ENCODE peak calls at places on chromosomes 16 and 17, in five cellular contexts. S is activated B cell treated with CpG ODN at 0.5 μM for 24 hours, F is heart right ventricle, H is D721Med, M is right atrium auricular region. I is an unnamed sample.

GRCh38 chr16:17520567-17520966 is 49.8 kb upstream of the XYLT1 start:
- DNase-seq in H (no peak), S (no peak), M (no peak), F (no peak), I (no peak)

GRCh38 chr17:14301761-14302401 is 1.0 kb downstream of the HS3ST3B1 start:
- DNase-seq in S (peak; percentile 60), H (no peak), M (no peak), F (no peak), I (no peak)

GRCh38 chr17:47629826-47630225 is 19.9 kb upstream of the KPNB1 start:
- DNase-seq in H (no peak), M (no peak), F (no peak), S (no peak), I (no peak)

GRCh38 chr16:769201-769769 is 8.8 kb downstream of the MSLN start:
- DNase-seq in H (no peak), F (no peak), S (no peak), M (no peak), I (no peak)

GRCh38 chr16:68021490-68021889 is 1.5 kb downstream of the DDX28 start:
- DNase-seq in S (no peak), H (no peak), F (no peak), M (no peak), I (no peak)

GRCh38 chr16:57528499-57529323 is 7.7 kb downstream of the CCDC102A start:
- DNase-seq in M (no peak), S (no peak), H (no peak), F (no peak), I (no peak)

GRCh38 chr17:8285270-8286181 is 2.9 kb upstream of the RANGRF start:
- DNase-seq in M (no peak), F (no peak), H (no peak), S (no peak), I (no peak)

GRCh38 chr16:73610160-73610559 is 562.2 kb upstream of the ZFHX3 start:
- DNase-seq in M (no peak), F (no peak), S (no peak), H (no peak), I (no peak)

GRCh38 chr17:8152981-8153549 is 861 bp upstream of the PER1 start:
- DNase-seq in S (no peak), F (peak; percentile 34), M (no peak), H (no peak), I (peak; percentile 80)

GRCh38 chr16:81894592-81894991 is 115.5 kb downstream of the PLCG2 start:
- DNase-seq in S (no peak), M (no peak), H (no peak), F (no peak), I (no peak)

GRCh38 chr17:38742431-38743308 is 5.5 kb downstream of the PCGF2 start:
- DNase-seq in H (no peak), M (peak; percentile 85), F (peak; percentile 89), S (no peak), I (no peak)

GRCh38 chr17:74843352-74843627 is 16.4 kb downstream of the GRIN2C start:
- DNase-seq in F (no peak), H (no peak), S (no peak), M (no peak), I (no peak)

GRCh38 chr17:73901249-73901648 is 257.0 kb upstream of the SDK2 start:
- DNase-seq in S (no peak), M (no peak), H (no peak), F (no peak), I (no peak)

GRCh38 chr16:65274576-65274975 is 152.7 kb upstream of the CDH11 start:
- DNase-seq in S (no peak), M (no peak), F (no peak), H (no peak), I (no peak)

GRCh38 chr17:7477392-7478275 is 1.8 kb downstream of the ZBTB4 start:
- DNase-seq in F (peak; percentile 41), H (peak; percentile 58), M (peak; percentile 73), S (no peak), I (no peak)

GRCh38 chr17:20063665-20064648 is 54.8 kb downstream of the SPECC1 start:
- DNase-seq in M (peak; percentile 92), S (no peak), H (no peak), F (peak; percentile 64), I (peak; percentile 92)

GRCh38 chr17:81731271-81731670 is 19.2 kb downstream of the SLC25A10 start:
- DNase-seq in F (no peak), S (no peak), M (no peak), H (no peak), I (no peak)

GRCh38 chr16:86669937-86670772 is 91.8 kb downstream of the FOXL1 start:
- DNase-seq in M (peak; percentile 75), H (no peak), S (no peak), F (no peak), I (peak; percentile 87)

GRCh38 chr16:67865318-67865717 is 7.5 kb upstream of the EDC4 start:
- DNase-seq in S (no peak), M (no peak), F (no peak), H (no peak), I (no peak)

GRCh38 chr17:15361151-15361550 is 19.8 kb upstream of the TEKT3 start:
- DNase-seq in S (no peak), M (no peak), F (no peak), H (no peak), I (no peak)

GRCh38 chr16:58375386-58375785 is 16.9 kb upstream of the GINS3 start:
- DNase-seq in M (no peak), H (no peak), F (no peak), S (no peak), I (no peak)

GRCh38 chr17:18026408-18026776 is 12.6 kb downstream of the ATPAF2 start:
- DNase-seq in S (no peak), H (no peak), M (no peak), F (peak; percentile 60), I (no peak)

DNA sequence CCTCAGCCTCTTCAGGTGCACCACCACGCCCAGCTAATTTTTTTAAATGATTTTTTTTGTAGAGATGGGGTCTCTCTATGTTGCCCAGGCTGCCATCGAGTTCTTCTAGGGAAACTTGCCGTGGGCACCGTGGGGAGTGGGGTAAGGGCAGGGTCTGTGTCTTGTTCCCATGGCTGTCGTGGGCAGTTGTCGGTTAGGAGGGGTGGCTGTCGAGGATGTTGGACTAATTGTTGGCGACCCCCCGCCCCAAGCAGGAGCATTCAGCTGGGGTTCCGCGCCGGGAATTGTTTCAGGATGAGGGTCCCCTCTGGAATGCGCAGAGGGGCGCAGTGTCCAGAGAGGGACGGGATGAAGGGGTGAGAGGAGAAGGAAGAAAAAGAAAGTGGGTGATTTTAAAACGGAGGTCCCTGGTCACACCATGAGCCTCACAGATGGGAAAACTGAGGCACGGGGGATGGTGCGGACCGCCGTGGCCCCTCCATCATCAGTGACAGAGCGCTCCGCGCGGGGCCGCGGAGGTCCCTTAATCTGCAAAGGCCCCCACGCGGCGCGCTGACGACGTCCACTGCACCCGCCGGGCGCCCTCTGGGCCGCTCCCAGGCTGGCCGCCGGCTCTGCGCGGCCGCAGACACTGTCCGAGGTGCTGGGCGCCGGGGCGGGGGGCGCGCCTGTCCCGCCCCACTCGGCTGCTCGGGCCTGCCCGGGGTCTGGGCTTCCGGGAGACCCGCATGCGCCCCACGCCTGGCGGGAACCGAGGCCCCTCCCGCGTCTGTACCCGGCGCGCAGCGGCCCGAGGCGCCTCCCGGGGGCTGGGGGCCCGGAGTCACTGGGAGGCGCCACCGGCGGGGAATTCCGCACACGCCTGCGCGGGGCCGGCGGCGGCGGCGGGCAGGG is 763 bp upstream of the RNF213 start:
- DNase-seq in H (no peak), M (peak; percentile 64), F (peak; percentile 69), S (peak; percentile 76), I (peak; percentile 85)
- TF ChIP-seq CTCF in H (no peak), M (no peak), F (no peak), S (no peak), I (no peak)

DNA sequence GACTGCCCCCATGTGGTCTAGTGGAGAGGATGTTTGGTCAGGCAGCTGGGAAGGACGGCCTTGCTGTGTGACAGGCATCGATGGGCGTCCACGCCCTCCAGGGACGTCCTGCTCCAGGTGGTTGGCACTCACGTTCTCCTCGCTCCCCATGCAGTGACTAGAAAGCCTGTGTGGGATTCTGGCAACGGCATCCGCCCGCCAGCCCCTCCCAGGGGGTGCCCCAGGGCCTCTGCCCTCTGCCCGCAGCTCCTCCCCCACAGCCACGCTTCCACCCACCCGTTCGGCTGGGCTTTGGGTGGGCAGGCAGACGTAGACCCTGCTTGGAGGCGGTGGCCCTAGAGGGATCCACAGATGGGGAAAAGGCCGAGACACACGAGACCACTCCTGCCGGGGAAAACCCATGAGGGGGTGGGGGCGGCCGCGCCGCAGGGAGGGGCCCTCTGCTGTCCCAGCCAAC is 4.7 kb upstream of the IL17C start:
- DNase-seq in S (peak; percentile 64), F (no peak), H (no peak), M (no peak), I (no peak)
- TF ChIP-seq CTCF in S (no peak), F (peak; percentile 46), H (no peak), M (peak; percentile 37), I (no peak)

DNA sequence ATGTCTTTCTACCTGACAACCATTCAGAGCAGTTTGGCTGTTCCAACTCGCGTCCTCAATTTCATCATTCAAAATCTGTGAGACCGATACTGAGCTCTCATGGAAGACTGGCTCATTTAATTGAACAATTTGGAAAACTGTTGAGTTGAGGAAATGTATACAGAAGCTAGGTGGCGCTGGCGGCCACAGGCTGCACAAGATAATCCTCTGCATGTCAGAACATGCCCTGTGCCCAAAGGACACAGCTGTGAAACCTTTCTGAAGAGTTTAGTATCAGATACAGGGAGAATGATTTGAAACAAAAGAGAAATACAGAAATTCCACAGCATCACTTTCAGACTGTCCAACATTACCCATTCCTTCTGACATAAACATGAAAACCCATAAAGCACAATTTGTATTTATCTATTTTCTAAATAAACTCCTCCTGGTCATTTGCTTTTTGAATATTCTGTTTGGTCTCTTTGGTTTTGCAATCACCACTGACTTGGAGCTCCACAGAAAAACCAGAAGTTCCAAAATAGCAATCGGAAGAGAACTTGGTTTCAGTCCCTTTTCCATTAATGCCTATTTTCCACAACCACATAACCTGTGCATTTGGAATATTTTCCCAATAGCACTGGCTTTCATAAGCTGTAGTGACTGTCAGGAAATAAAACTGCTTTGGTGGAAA is 192.8 kb downstream of the MAP2K6 start:
- DNase-seq in F (peak; percentile 78), H (no peak), S (no peak), M (peak; percentile 80), I (peak; percentile 72)
- TF ChIP-seq CTCF in F (peak; percentile 84), H (peak; percentile 99), S (no peak), M (peak; percentile 93), I (peak; percentile 67)

DNA sequence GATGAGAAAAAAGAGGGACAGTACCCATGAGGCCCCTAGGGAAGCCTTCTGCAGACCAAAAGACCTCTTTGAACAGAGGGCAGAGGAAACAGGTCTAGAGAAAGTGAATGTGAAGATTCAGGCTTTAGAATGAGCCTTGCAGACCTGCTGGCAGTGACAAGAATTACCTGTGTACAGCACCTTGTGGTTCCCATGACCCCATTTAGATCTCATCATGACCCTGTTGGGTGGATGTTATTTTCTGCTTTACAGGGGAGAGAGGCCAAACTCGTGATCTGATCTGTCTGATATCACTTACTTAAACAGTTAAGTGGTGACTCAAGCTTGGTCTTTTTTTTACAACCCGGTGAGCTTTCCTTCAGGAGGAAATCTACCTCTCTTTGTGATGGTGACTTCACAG is 81.9 kb downstream of the UTP18 start:
- DNase-seq in F (no peak), S (no peak), M (no peak), H (no peak), I (no peak)
- TF ChIP-seq CTCF in F (no peak), S (no peak), M (no peak), H (no peak), I (no peak)

GRCh38 chr17:1108810-1109605 is 70.8 kb downstream of the ABR start:
- DNase-seq in H (no peak), F (peak; percentile 68), M (no peak), S (peak; percentile 49), I (no peak)
- TF ChIP-seq CTCF in H (no peak), F (no peak), M (no peak), S (no peak), I (no peak)

I was measured in coronary artery.